ENCODE peak calls at places on chromosomes 4 and X, in eight cellular contexts. A, M, H, X, T, I, U and C are unnamed samples.

GRCh38 chr4:88812420-88812819 is 114.8 kb upstream of the NAP1L5 start:
- DNase-seq in A (no peak), M (no peak), H (no peak), X (no peak), T (no peak), I (no peak), U (no peak), C (no peak)

GRCh38 chrX:31449064-31449463 is 377.2 kb upstream of the FTHL17 start:
- DNase-seq in A (no peak), M (no peak), H (no peak), X (no peak), T (no peak), I (no peak), U (no peak), C (no peak)

GRCh38 chr4:23904639-23905061 is 14.8 kb upstream of the PPARGC1A start:
- DNase-seq in A (no peak), M (no peak), H (no peak), X (no peak), T (no peak), I (no peak), U (no peak), C (no peak)

GRCh38 chr4:154998284-154998683 is 210.2 kb upstream of the NPY2R start:
- DNase-seq in A (no peak), M (no peak), H (no peak), X (no peak), T (no peak), I (no peak), U (no peak), C (no peak)

GRCh38 chr4:25523405-25523804 is 132.2 kb upstream of the SLC34A2 start:
- DNase-seq in A (no peak), M (peak), H (no peak), X (no peak), T (no peak), I (no peak), U (no peak), C (no peak)

GRCh38 chr4:39319678-39320077 is 46.5 kb downstream of the RFC1 start:
- DNase-seq in A (peak), M (peak), H (no peak), X (no peak), T (peak), I (no peak), U (no peak), C (no peak)

GRCh38 chrX:45767021-45767491 is 566.4 kb upstream of the DIPK2B start:
- DNase-seq in A (no peak), M (no peak), H (no peak), X (no peak), T (peak), I (no peak), U (no peak), C (no peak)

GRCh38 chrX:147894332-147894870 is 17.3 kb upstream of the FMR1 start:
- DNase-seq in A (no peak), M (no peak), H (no peak), X (no peak), T (no peak), I (no peak), U (no peak), C (no peak)

GRCh38 chrX:21989415-21989814 is 42.7 kb upstream of the PHEX start:
- DNase-seq in A (no peak), M (no peak), H (peak), X (no peak), T (no peak), I (no peak), U (no peak), C (no peak)

GRCh38 chr4:127965803-127966175 is 583 bp downstream of the ABHD18 start:
- DNase-seq in A (peak), M (peak), H (peak), X (peak), T (no peak), I (no peak), U (peak), C (peak)

GRCh38 chr4:174401471-174402130 is 117.9 kb downstream of the CEP44 start:
- DNase-seq in A (no peak), M (no peak), H (no peak), X (no peak), T (no peak), I (no peak), U (no peak), C (no peak)

GRCh38 chr4:142984871-142985585 is 138.9 kb upstream of the INPP4B start:
- DNase-seq in A (peak), M (peak), H (no peak), X (peak), T (peak), I (no peak), U (peak), C (peak)

GRCh38 chrX:57453901-57454300 is 137.9 kb upstream of the ZXDB start:
- DNase-seq in A (no peak), M (peak), H (peak), X (no peak), T (peak), I (no peak), U (peak), C (peak)

GRCh38 chr4:108166441-108167315 is 2.1 kb downstream of the LEF1 start:
- DNase-seq in A (no peak), M (peak), H (no peak), X (peak), T (no peak), I (no peak), U (peak), C (peak)

GRCh38 chr4:83214079-83214478 is 70.5 kb downstream of the COQ2 start:
- DNase-seq in A (no peak), M (no peak), H (no peak), X (no peak), T (no peak), I (no peak), U (no peak), C (no peak)

GRCh38 chrX:103780701-103781402 is 4.2 kb downstream of the PLP1 start:
- DNase-seq in A (no peak), M (no peak), H (no peak), X (no peak), T (no peak), I (no peak), U (no peak), C (no peak)

GRCh38 chrX:15929231-15929630 is 74.6 kb upstream of the AP1S2 start:
- DNase-seq in A (no peak), M (no peak), H (no peak), X (no peak), T (no peak), I (no peak), U (no peak), C (no peak)

GRCh38 chrX:8005678-8006347 is 78.6 kb upstream of the PNPLA4 start:
- DNase-seq in A (no peak), M (no peak), H (no peak), X (no peak), T (no peak), I (no peak), U (no peak), C (no peak)

GRCh38 chr4:130309221-130309620 is 1213.3 kb downstream of the C4orf33 start:
- DNase-seq in A (no peak), M (no peak), H (no peak), X (no peak), T (no peak), I (no peak), U (no peak), C (no peak)

GRCh38 chrX:129523076-129524055 is at the start of gene SMARCA1:
- DNase-seq in A (peak), M (peak), H (no peak), X (peak), T (peak), I (no peak), U (peak), C (peak)

GRCh38 chr4:129545599-129546278 is 449.8 kb downstream of the C4orf33 start:
- DNase-seq in A (no peak), M (peak), H (no peak), X (no peak), T (peak), I (no peak), U (no peak), C (no peak)

GRCh38 chrX:134718329-134719317 is 60.4 kb upstream of the PLAC1 start:
- DNase-seq in A (peak), M (no peak), H (peak), X (no peak), T (peak), I (no peak), U (peak), C (peak)

DNA sequence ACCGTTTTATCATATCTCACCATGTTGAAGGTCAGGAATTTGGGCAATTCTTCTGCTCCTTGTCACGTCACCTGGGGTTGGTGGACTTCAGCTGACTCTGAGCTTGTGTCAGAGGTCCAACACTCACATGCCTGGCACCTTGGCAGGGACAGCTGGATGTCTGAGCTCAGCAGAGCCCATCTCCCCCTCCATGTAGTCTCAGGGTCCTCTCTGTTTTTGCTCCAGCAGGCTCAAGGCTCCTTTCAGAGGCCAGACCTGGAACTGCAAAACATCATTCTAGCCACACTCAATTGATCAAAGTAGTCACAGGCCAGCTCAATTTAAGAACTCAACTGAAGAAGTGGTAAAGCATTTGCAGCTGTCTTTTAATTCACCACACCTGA is 45.4 kb downstream of the EDNRA start:
- DNase-seq in A (no peak), M (no peak), H (no peak), X (no peak), T (no peak), I (no peak), U (no peak), C (peak)
- TF ChIP-seq POLR2AphosphoS5 in A (no peak), M (no peak), H (no peak), X (no peak), T (no peak), I (no peak), U (no peak), C (no peak)

DNA sequence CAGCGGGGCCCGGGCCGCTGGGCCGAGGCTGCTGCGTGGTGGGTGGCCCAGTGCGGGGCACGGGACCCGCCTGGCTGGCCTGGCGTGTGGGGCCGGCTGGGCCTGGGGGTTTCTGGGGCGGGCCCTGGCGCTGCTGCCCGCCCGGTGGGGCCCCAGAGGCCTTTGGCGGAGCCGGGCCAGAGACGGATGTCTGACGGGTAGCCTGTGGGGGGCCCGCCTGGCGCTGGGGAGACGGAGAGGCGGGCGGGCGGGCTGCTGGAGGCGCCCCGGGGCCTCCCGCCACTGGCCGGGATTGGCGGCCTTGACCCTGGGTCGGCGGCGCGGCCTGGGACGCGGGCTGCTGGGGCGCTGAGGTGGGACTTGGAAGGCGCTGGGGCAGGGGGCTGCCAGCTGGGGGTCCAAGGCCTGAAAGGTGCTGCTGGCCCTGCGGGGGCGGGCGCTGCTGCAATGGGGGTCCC is 8.1 kb upstream of the TIMP1 start:
- DNase-seq in A (no peak), M (no peak), H (no peak), X (no peak), T (no peak), I (no peak), U (no peak), C (peak)
- H3K4me3 ChIP-seq in A (no peak), M (no peak), H (no peak), X (peak), T (no peak), I (no peak), U (no peak), C (peak)

GRCh38 chrX:131083510-131084142 is 25.5 kb downstream of the ARHGAP36 start:
- DNase-seq in A (no peak), M (peak), H (no peak), X (no peak), T (no peak), I (no peak), U (no peak), C (peak)

GRCh38 chrX:131084145-131084544 is 26.0 kb downstream of the ARHGAP36 start:
- DNase-seq in A (no peak), M (no peak), H (no peak), X (no peak), T (no peak), I (no peak), U (no peak), C (no peak)

DNA sequence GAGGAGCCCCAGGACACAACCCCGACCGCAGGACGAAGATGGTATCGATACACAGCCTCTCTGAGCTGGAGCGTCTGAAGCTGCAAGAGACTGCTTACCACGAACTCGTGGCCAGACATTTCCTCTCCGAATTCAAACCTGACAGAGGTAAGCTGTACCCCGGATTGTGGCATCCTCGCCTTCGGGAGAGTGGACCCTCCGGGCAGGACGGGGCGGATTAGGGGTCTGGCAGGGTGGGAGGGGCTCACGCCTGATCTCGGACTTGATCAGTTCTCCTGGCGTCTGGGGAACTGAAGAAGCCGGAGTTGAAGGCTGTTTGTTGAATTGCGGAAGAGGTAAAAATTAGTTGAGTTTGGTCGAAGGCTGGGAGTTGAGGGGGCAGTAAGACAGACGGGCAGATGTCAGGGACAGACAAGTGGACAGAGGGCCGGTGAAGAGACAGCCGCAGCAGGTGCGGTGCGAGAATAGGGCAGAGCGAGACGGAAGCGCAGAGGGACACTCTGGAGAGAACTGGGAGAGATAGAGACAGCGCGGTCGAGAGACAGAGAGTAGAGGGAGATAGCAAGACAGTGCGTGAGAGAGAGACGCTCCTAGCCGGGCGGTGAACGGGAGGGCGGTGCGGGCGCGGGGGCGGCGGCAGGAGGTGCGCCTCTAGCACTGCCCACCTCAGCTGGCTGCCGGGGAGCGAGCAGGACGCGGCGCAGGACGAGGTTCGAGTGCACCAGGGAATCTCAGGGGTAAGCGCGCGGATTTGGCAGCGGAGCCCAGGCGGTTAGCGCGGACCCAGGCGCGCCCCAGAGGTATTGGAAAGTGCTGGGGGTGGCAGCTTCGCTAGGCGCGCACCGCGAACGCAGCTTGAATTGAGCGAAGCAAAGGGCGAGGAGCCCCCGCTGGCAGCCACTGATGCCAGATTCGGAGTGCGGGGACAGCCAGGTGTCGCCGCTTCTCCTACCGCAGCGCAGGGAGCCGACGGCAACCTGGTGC is 23.9 kb downstream of the ARHGAP36 start:
- DNase-seq in A (no peak), M (no peak), H (no peak), X (peak), T (no peak), I (no peak), U (no peak), C (peak)
- TF ChIP-seq EZH2 in A (no peak), M (no peak), H (no peak), X (peak), T (no peak), I (no peak), U (no peak), C (peak)

GRCh38 chr4:159296061-159296460 is 193.2 kb downstream of the RAPGEF2 start:
- DNase-seq in A (no peak), M (peak), H (no peak), X (no peak), T (peak), I (no peak), U (no peak), C (no peak)

GRCh38 chr4:159303435-159303834 is 200.6 kb downstream of the RAPGEF2 start:
- DNase-seq in A (no peak), M (no peak), H (no peak), X (no peak), T (no peak), I (no peak), U (no peak), C (no peak)

GRCh38 chr4:159297088-159297487 is 194.2 kb downstream of the RAPGEF2 start:
- DNase-seq in A (no peak), M (no peak), H (no peak), X (no peak), T (no peak), I (no peak), U (no peak), C (no peak)

DNA sequence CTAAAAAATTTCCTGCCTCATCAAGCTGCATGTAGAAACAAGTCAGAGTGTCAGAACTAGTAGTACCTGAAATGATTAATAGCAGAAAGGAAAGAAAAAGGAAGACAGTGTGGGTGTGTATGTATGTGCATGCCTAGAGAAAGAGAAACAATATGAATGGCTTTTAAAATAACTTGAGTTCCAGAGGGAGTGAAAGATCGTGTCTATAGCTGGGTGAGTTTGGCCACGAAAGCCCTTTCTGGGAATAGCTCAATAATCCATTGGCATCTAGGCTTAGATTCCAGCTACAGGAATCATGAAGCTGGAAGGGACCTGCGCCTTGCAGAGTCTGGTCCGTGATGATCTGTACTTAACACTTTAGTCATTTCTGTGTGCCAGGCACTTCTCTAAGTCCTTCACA is 195.6 kb downstream of the RAPGEF2 start:
- DNase-seq in A (no peak), M (no peak), H (no peak), X (no peak), T (peak), I (no peak), U (no peak), C (no peak)
- TF ChIP-seq POLR2AphosphoS5 in A (no peak), M (no peak), H (no peak), X (no peak), T (no peak), I (no peak), U (no peak), C (no peak)

GRCh38 chr4:3302786-3303444 is 10.1 kb downstream of the RGS12 start:
- DNase-seq in A (no peak), M (no peak), H (no peak), X (peak), T (no peak), I (no peak), U (no peak), C (no peak)

GRCh38 chr4:3300198-3300671 is 7.4 kb downstream of the RGS12 start:
- DNase-seq in A (no peak), M (no peak), H (no peak), X (peak), T (no peak), I (no peak), U (no peak), C (no peak)

GRCh38 chr4:3303445-3303824 is 10.6 kb downstream of the RGS12 start:
- DNase-seq in A (no peak), M (no peak), H (no peak), X (no peak), T (no peak), I (no peak), U (no peak), C (no peak)

GRCh38 chr4:3302164-3302785 is 9.5 kb downstream of the RGS12 start:
- DNase-seq in A (no peak), M (no peak), H (peak), X (no peak), T (peak), I (no peak), U (no peak), C (no peak)

DNA sequence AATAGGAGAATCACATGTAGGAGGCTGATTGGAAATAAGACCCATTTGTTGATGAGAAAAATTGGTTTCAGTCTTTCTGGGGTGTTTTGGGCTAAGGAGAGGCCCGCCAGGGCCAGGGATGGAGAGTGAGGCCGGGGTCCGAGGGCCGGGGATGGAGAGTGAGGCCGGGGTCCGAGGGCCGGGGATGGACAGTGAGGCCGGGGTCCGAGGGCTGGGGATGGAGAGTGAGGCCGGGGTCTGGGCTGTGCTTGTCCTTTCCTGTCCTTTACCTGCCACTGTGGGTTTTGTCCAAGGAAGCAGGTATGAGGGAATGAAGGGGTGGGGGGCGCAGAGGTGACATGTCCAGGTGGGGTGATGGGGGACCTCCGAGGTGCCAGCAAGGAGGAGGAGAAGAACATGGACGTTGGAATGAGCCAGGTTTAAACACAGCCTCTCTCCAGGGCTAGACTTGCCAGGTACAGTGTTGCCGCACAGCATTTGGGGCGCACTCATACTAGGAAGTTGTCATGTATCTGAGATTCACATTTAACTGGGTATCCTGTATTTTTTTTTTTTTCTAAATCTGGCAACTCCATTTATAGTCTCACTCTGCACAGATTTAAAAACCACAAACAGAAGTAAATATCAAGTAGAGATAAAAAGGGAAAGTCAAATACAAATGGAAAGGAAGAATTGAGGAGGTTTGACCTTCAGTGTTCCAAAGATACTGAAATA is 8.8 kb downstream of the RGS12 start:
- DNase-seq in A (no peak), M (no peak), H (no peak), X (no peak), T (no peak), I (no peak), U (no peak), C (no peak)
- H3K4me3 ChIP-seq in A (no peak), M (no peak), H (no peak), X (no peak), T (no peak), I (no peak), U (no peak), C (no peak)

DNA sequence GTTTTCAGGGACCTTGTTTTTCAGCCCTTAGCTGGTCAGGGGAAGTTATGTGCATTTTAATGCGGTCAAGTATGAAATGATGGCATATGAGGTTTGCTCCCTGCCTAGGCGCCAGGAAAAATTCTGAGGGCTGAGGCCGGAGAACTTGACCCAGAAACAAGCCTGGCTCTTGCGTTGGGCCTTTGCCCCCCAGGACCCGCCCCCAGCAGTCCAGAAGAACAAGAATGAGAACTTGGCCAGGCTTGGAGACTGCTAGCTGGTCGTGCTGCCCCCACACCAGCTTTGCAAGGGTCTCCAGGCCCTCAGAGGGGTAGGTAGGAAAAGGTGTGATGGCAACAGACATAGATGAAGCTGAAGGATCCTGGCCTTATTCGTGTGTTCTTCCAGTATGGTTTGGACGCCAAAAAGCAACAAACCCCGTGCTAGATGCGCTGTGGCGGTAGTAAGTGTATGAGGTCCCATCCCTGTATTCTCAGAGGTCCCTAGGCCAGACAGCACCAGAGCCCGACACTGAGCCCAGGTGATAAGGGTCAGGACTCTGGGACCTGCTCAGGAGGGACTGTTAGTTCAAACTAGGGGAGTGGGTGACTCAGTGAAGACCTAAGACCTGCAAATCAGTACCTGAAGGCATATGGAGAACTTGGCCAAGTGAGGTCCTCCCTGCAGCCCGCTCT is 10.5 kb downstream of the NKX3-2 start:
- DNase-seq in A (no peak), M (no peak), H (no peak), X (no peak), T (no peak), I (no peak), U (no peak), C (no peak)
- TF ChIP-seq EZH2 in A (no peak), M (no peak), H (no peak), X (no peak), T (no peak), I (no peak), U (no peak), C (peak)